ENCODE peak calls at places on chromosomes 4 and X, in six cellular contexts. Y is H9, T is IMR-90, F is mesendoderm, L is H1, B is mesenchymal stem cell. W is an unnamed sample.

GRCh38 chr4:111788046-111788642 is 357.1 kb upstream of the FAM241A start:
- DNase-seq in Y (peak), T (no peak), F (peak), L (peak), B (no peak), W (no peak)

GRCh38 chr4:142331646-142332045 is 514.5 kb downstream of the INPP4B start:
- DNase-seq in Y (no peak), T (peak), F (no peak), L (no peak), B (peak), W (no peak)

GRCh38 chr4:53937918-53938317 is 126.5 kb downstream of the CHIC2 start:
- DNase-seq in Y (no peak), T (peak), F (peak), L (no peak), B (peak), W (no peak)

GRCh38 chrX:19649227-19650009 is 134.1 kb upstream of the MAP3K15 start:
- DNase-seq in Y (no peak), T (peak), F (no peak), L (no peak), B (no peak), W (no peak)

GRCh38 chr4:80586716-80587115 is 251.2 kb downstream of the CFAP299 start:
- DNase-seq in Y (no peak), T (no peak), F (no peak), L (no peak), B (no peak), W (no peak)

GRCh38 chr4:7928711-7929505 is 10.8 kb downstream of the AFAP1 start:
- DNase-seq in Y (no peak), T (no peak), F (no peak), L (no peak), B (peak), W (no peak)

GRCh38 chrX:134548257-134548732 is 88.3 kb downstream of the HPRT1 start:
- DNase-seq in Y (no peak), T (no peak), F (peak), L (no peak), B (peak), W (no peak)

GRCh38 chr4:124931050-124931449 is 218.5 kb upstream of the ANKRD50 start:
- DNase-seq in Y (no peak), T (peak), F (no peak), L (no peak), B (no peak), W (no peak)

GRCh38 chr4:139740531-139741041 is 75.0 kb downstream of the MGST2 start:
- DNase-seq in Y (no peak), T (peak), F (peak), L (peak), B (peak), W (no peak)

GRCh38 chrX:153523269-153523668 is 5.8 kb downstream of the ATP2B3 start:
- DNase-seq in Y (no peak), T (no peak), F (no peak), L (no peak), B (no peak), W (no peak)

GRCh38 chrX:107574054-107574683 is 54.1 kb upstream of the PRPS1 start:
- DNase-seq in Y (no peak), T (peak), F (no peak), L (no peak), B (peak), W (no peak)

GRCh38 chr4:4995103-4995761 is 24.0 kb downstream of the CYTL1 start:
- DNase-seq in Y (peak), T (peak), F (peak), L (peak), B (peak), W (peak)

GRCh38 chr4:7358100-7358735 is 76.5 kb downstream of the PSAPL1 start:
- DNase-seq in Y (no peak), T (peak), F (peak), L (no peak), B (peak), W (no peak)

GRCh38 chrX:53287493-53288138 is 6.2 kb upstream of the IQSEC2 start:
- DNase-seq in Y (no peak), T (peak), F (no peak), L (no peak), B (peak), W (no peak)

GRCh38 chr4:168478868-168479267 is 1.4 kb downstream of the DDX60L start:
- DNase-seq in Y (no peak), T (no peak), F (no peak), L (no peak), B (no peak), W (no peak)

GRCh38 chr4:83010111-83010521 is 507 bp downstream of the LIN54 start:
- DNase-seq in Y (no peak), T (peak), F (peak), L (no peak), B (peak), W (no peak)

GRCh38 chr4:100960232-100960631 is 387.1 kb downstream of the PPP3CA start:
- DNase-seq in Y (no peak), T (no peak), F (no peak), L (no peak), B (no peak), W (no peak)

GRCh38 chr4:146508229-146508939 is 13.4 kb downstream of the SLC10A7 start:
- DNase-seq in Y (no peak), T (no peak), F (no peak), L (no peak), B (peak), W (no peak)

GRCh38 chr4:89497517-89498308 is 190.1 kb upstream of the GPRIN3 start:
- DNase-seq in Y (no peak), T (no peak), F (no peak), L (no peak), B (peak), W (no peak)

GRCh38 chr4:67288964-67289363 is 256.3 kb downstream of the CENPC start:
- DNase-seq in Y (peak), T (no peak), F (peak), L (peak), B (peak), W (peak)

GRCh38 chr4:1356181-1356998 is 9.4 kb downstream of the UVSSA start:
- DNase-seq in Y (peak), T (peak), F (peak), L (peak), B (peak), W (peak)

GRCh38 chr4:56743550-56743949 is 62.5 kb upstream of the HOPX start:
- DNase-seq in Y (no peak), T (no peak), F (no peak), L (no peak), B (no peak), W (no peak)

GRCh38 chr4:141352775-141353544 is 132.3 kb downstream of the ZNF330 start:
- DNase-seq in Y (no peak), T (peak), F (peak), L (no peak), B (peak), W (no peak)

GRCh38 chr4:187618701-187619278 is 376.8 kb upstream of the ZFP42 start:
- DNase-seq in Y (no peak), T (peak), F (no peak), L (no peak), B (peak), W (no peak)

GRCh38 chr4:147830987-147831386 is 99.1 kb downstream of the ARHGAP10 start:
- DNase-seq in Y (no peak), T (peak), F (peak), L (no peak), B (peak), W (no peak)

GRCh38 chrX:128816919-128817318 is 706.4 kb downstream of the SMARCA1 start:
- DNase-seq in Y (peak), T (no peak), F (peak), L (no peak), B (no peak), W (no peak)

GRCh38 chrX:542179-542578 is 88.4 kb upstream of the SHOX start:
- DNase-seq in Y (no peak), T (no peak), F (no peak), L (no peak), B (no peak), W (no peak)

DNA sequence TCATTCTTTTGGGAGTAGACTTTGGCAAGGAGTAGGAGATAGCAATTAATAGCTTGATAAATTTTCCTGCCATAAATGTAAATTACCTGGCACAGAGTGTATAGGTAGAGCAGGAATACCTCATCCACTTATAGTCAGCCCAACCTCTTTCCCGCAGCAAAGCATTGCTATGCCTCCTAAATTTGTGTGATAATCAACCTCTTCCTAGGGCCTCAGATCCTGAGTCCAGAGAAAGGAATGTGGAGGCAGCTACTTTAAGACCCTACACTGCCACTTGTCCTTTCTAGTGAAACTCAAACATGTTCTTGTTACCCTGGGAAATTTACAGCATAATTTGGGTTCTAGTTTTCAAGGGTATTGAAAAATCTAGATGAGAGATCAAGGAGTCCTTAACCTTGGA is 919.0 kb downstream of the RAPGEF2 start:
- DNase-seq in Y (no peak), T (no peak), F (no peak), L (no peak), B (no peak), W (no peak)
- H4K8ac ChIP-seq in Y (no peak), T (no peak), F (no peak), L (no peak), B (no peak), W (no peak)

GRCh38 chrX:51852096-51852495 is 41.3 kb upstream of the MAGED1 start:
- DNase-seq in Y (no peak), T (no peak), F (peak), L (no peak), B (no peak), W (no peak)
- H2BK5ac ChIP-seq in Y (no peak), T (no peak), F (no peak), L (peak), B (no peak), W (no peak)

GRCh38 chr4:38873290-38873949 is 5.8 kb downstream of the FAM114A1 start:
- DNase-seq in Y (no peak), T (no peak), F (no peak), L (no peak), B (no peak), W (no peak)

GRCh38 chr4:38871593-38871992 is 4.0 kb downstream of the FAM114A1 start:
- DNase-seq in Y (no peak), T (peak), F (no peak), L (no peak), B (no peak), W (no peak)

GRCh38 chr4:38872620-38873019 is 5.0 kb downstream of the FAM114A1 start:
- DNase-seq in Y (no peak), T (peak), F (no peak), L (no peak), B (peak), W (no peak)

DNA sequence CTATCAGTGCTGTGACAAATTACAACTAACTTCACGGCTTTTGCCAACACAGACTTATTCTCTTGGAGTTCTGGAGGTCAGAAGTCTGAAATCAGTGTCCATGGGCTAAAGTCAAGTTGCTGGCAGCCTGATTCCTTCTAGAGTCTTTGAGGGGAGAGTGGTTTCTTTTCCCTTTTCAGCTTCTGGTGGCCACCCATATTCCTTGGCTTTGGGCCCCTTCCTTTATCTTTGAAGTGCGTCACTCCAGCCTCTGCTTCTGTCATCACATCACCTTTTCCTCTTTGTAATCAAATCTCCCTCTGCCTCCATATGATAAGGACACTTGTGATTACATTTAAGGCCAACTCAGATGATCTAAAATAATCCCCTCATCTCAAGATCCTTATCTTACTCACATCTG is 9.0 kb downstream of the FAM114A1 start:
- DNase-seq in Y (no peak), T (no peak), F (no peak), L (no peak), B (no peak), W (no peak)
- H2BK15ac ChIP-seq in Y (no peak), T (no peak), F (no peak), L (no peak), B (no peak), W (no peak)

DNA sequence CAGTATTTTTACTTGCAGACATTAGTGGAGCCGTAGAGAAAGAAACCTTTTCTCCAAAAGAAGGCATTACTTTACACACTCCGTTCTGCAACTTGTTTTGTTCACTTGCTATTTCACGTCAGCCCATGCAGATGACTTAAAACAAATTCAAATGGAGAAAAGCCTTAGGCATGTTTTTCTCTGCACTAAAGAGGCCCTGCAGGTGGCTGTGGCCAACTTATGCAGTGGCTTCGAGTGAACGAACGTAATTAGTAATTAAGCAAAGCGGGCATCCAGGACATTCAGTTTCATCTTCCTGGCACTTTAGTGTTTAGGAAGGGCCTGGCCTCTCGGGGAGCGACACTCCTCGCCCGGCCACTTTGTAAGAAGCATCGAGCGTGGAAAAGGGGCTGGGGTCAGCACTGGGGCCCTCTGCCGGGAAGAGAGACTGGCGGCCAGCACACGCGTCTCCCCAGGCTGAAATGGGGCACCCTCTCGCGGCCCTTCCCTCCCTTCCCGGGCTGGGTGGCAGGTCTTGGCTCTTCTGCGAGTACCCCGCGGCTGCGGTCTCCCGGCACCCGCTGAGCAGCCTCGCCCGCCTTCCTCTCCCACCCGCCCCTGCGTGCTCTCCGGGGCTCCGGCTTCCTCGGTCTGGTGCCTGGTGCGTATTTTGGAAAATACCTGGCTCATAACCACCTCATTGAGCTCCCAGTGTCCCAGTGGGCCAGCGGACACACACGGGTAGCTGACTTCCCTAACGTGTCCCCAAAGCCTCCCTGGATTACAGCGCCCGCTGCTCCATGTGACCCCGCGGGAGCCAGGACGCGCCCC is 706 bp upstream of the CYP4V2 start:
- DNase-seq in Y (peak), T (no peak), F (peak), L (peak), B (peak), W (no peak)
- H4K8ac ChIP-seq in Y (no peak), T (peak), F (no peak), L (peak), B (peak), W (no peak)

GRCh38 chr4:48767055-48767454 is 13.0 kb downstream of the FRYL start:
- DNase-seq in Y (no peak), T (no peak), F (peak), L (no peak), B (no peak), W (no peak)

GRCh38 chr4:48774760-48775398 is 5.2 kb downstream of the FRYL start:
- DNase-seq in Y (no peak), T (no peak), F (no peak), L (no peak), B (no peak), W (no peak)

GRCh38 chr4:48777739-48778138 is 2.3 kb downstream of the FRYL start:
- DNase-seq in Y (no peak), T (no peak), F (no peak), L (no peak), B (no peak), W (no peak)

GRCh38 chr4:48767530-48767929 is 12.5 kb downstream of the FRYL start:
- DNase-seq in Y (no peak), T (no peak), F (no peak), L (no peak), B (no peak), W (no peak)

DNA sequence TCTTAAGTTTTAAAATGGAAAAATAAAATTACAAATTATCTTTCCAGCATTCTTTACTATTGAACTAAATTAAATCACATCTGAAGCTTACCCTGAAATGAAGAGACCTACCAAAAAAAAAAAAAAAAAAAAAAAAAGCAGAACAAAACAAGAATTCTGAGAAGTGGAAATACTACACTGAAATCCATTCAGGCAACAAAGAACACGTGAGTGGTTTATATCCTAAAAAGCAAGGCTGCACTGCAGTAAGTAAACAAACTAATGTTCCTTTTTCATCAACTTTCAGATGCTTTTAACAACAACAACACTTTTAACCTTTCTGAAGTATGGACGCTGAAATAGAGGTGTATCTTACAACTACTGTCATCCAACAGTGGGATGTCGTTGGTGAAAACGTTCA is 7.5 kb downstream of the FRYL start:
- DNase-seq in Y (no peak), T (no peak), F (no peak), L (no peak), B (no peak), W (no peak)
- H2BK5ac ChIP-seq in Y (no peak), T (no peak), F (no peak), L (no peak), B (no peak), W (no peak)

GRCh38 chr4:185548587-185548986 is 13.3 kb upstream of the PDLIM3 start:
- DNase-seq in Y (no peak), T (no peak), F (no peak), L (no peak), B (no peak), W (no peak)
- H2BK15ac ChIP-seq in Y (no peak), T (no peak), F (no peak), L (no peak), B (no peak), W (no peak)

GRCh38 chrX:55778322-55778721 is 60.8 kb downstream of the RRAGB start:
- DNase-seq in Y (no peak), T (peak), F (peak), L (no peak), B (peak), W (no peak)

GRCh38 chrX:55787727-55788126 is 70.2 kb downstream of the RRAGB start:
- DNase-seq in Y (no peak), T (no peak), F (no peak), L (no peak), B (no peak), W (no peak)

GRCh38 chrX:55787063-55787462 is 69.5 kb downstream of the RRAGB start:
- DNase-seq in Y (no peak), T (no peak), F (no peak), L (no peak), B (no peak), W (no peak)

DNA sequence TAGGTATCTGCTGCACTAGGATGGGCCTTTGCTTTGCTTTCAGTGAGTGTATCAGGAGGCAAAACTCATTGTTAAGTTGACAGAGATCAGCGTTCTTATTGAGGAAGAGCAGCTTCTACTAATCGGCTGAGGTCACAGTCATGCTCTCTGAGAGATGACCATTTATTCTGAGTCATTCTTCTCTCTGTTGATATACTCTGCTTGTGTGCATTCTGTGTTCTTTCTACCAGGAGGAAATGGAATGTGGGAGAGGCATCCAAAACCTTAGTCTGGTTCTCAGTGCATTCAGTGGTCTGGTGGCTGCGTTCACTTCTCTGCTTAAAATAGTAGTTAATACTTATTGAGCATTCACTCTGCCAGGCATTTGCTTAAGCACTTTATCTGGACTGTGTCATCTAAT is 66.2 kb downstream of the RRAGB start:
- DNase-seq in Y (no peak), T (no peak), F (no peak), L (no peak), B (peak), W (no peak)
- H4K8ac ChIP-seq in Y (no peak), T (no peak), F (no peak), L (no peak), B (no peak), W (no peak)

GRCh38 chr4:68368566-68369473 is 18.9 kb upstream of the YTHDC1 start:
- DNase-seq in Y (no peak), T (peak), F (no peak), L (no peak), B (peak), W (no peak)
- H2BK5ac ChIP-seq in Y (no peak), T (peak), F (no peak), L (no peak), B (peak), W (no peak)

GRCh38 chrX:68506649-68507048 is 7.8 kb downstream of the YIPF6 start:
- DNase-seq in Y (no peak), T (no peak), F (no peak), L (no peak), B (no peak), W (no peak)

GRCh38 chrX:68500105-68500504 is 1.3 kb downstream of the YIPF6 start:
- DNase-seq in Y (no peak), T (no peak), F (no peak), L (no peak), B (no peak), W (no peak)

GRCh38 chrX:68508799-68509198 is 9.9 kb downstream of the YIPF6 start:
- DNase-seq in Y (no peak), T (no peak), F (peak), L (no peak), B (peak), W (no peak)

GRCh38 chrX:68504237-68504636 is 5.4 kb downstream of the YIPF6 start:
- DNase-seq in Y (no peak), T (peak), F (no peak), L (no peak), B (peak), W (no peak)

DNA sequence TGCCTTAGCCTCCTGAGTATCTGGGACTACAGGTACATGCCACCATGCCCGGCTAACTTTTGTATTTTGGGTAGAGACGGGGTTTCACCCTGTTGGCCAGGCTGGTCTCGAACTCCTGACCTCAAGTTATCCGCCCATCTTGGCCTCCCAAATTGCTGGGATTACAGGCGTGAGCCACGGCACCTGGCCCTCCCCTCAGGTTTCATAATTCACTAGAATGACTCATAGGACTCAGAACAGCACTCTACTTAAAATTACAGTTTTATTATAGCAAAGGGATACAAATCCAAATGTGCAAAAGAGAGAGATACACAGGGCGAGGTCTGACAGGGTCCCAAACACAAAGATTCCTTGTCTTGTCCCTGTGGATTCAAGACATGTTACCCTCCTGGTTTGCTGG is 5.0 kb downstream of the YIPF6 start:
- DNase-seq in Y (no peak), T (peak), F (no peak), L (no peak), B (no peak), W (no peak)
- H2BK15ac ChIP-seq in Y (no peak), T (no peak), F (no peak), L (no peak), B (no peak), W (no peak)

GRCh38 chr4:10167201-10167600 is 50.6 kb upstream of the WDR1 start:
- DNase-seq in Y (no peak), T (no peak), F (no peak), L (no peak), B (no peak), W (no peak)
- H4K8ac ChIP-seq in Y (no peak), T (no peak), F (no peak), L (no peak), B (no peak), W (no peak)

W was measured in neuronal stem cell.